ENCODE peak calls at places on chromosome 13, in ten cellular contexts. One of them, this sample, is unnamed.

GRCh38 chr13:98405107-98405571 is 171.8 kb downstream of the STK24 start:
- DNase-seq in AG10803: peak; percentile 52
- DNase-seq in breast epithelium: no peak
- DNase-seq in Peyer's patch: no peak
- DNase-seq in fibroblast of pulmonary artery: peak; percentile 53
- DNase-seq in HFF-Myc: no peak
- DNase-seq in brain microvascular endothelial cell: no peak
- DNase-seq in GM12878: no peak
- DNase-seq in fibroblast of lung: peak; percentile 29
- DNase-seq in PC-3: no peak
- DNase-seq in this sample: no peak

GRCh38 chr13:91572944-91573535 is 174.6 kb downstream of the GPC5 start:
- DNase-seq in AG10803: no peak
- DNase-seq in breast epithelium: no peak
- DNase-seq in Peyer's patch: no peak
- DNase-seq in fibroblast of pulmonary artery: no peak
- DNase-seq in HFF-Myc: no peak
- DNase-seq in brain microvascular endothelial cell: peak; percentile 41
- DNase-seq in GM12878: no peak
- DNase-seq in fibroblast of lung: peak; percentile 64
- DNase-seq in PC-3: peak; percentile 8
- DNase-seq in this sample: no peak

GRCh38 chr13:98892821-98893220 is 85.0 kb downstream of the DOCK9 start:
- DNase-seq in AG10803: no peak
- DNase-seq in breast epithelium: no peak
- DNase-seq in Peyer's patch: no peak
- DNase-seq in fibroblast of pulmonary artery: no peak
- DNase-seq in HFF-Myc: no peak
- DNase-seq in brain microvascular endothelial cell: no peak
- DNase-seq in GM12878: no peak
- DNase-seq in fibroblast of lung: peak; percentile 14
- DNase-seq in PC-3: no peak
- DNase-seq in this sample: no peak

GRCh38 chr13:44932850-44933251 is 56.4 kb downstream of the NUFIP1 start:
- DNase-seq in AG10803: peak; percentile 36
- DNase-seq in breast epithelium: no peak
- DNase-seq in Peyer's patch: no peak
- DNase-seq in fibroblast of pulmonary artery: peak; percentile 92
- DNase-seq in HFF-Myc: no peak
- DNase-seq in brain microvascular endothelial cell: peak; percentile 84
- DNase-seq in GM12878: no peak
- DNase-seq in fibroblast of lung: peak; percentile 56
- DNase-seq in PC-3: peak; percentile 76
- DNase-seq in this sample: no peak

GRCh38 chr13:112772539-112772909 is 82.7 kb downstream of the ATP11A start:
- DNase-seq in AG10803: no peak
- DNase-seq in breast epithelium: no peak
- DNase-seq in Peyer's patch: no peak
- DNase-seq in fibroblast of pulmonary artery: no peak
- DNase-seq in HFF-Myc: no peak
- DNase-seq in brain microvascular endothelial cell: no peak
- DNase-seq in GM12878: no peak
- DNase-seq in fibroblast of lung: no peak
- DNase-seq in PC-3: no peak
- DNase-seq in this sample: no peak

GRCh38 chr13:41315466-41316047 is 4.5 kb downstream of the NAA16 start:
- DNase-seq in AG10803: peak; percentile 92
- DNase-seq in breast epithelium: no peak
- DNase-seq in Peyer's patch: no peak
- DNase-seq in fibroblast of pulmonary artery: no peak
- DNase-seq in HFF-Myc: no peak
- DNase-seq in brain microvascular endothelial cell: no peak
- DNase-seq in GM12878: no peak
- DNase-seq in fibroblast of lung: peak; percentile 27
- DNase-seq in PC-3: no peak
- DNase-seq in this sample: no peak

GRCh38 chr13:36370108-36370429 is 23.9 kb upstream of the SPART start:
- DNase-seq in AG10803: no peak
- DNase-seq in breast epithelium: no peak
- DNase-seq in Peyer's patch: no peak
- DNase-seq in fibroblast of pulmonary artery: no peak
- DNase-seq in HFF-Myc: no peak
- DNase-seq in brain microvascular endothelial cell: no peak
- DNase-seq in GM12878: no peak
- DNase-seq in fibroblast of lung: no peak
- DNase-seq in PC-3: no peak
- DNase-seq in this sample: no peak

GRCh38 chr13:89029062-89029461 is 1357.9 kb downstream of the SLITRK5 start:
- DNase-seq in AG10803: no peak
- DNase-seq in breast epithelium: no peak
- DNase-seq in Peyer's patch: no peak
- DNase-seq in fibroblast of pulmonary artery: no peak
- DNase-seq in HFF-Myc: no peak
- DNase-seq in brain microvascular endothelial cell: no peak
- DNase-seq in GM12878: no peak
- DNase-seq in fibroblast of lung: no peak
- DNase-seq in PC-3: no peak
- DNase-seq in this sample: no peak

GRCh38 chr13:110345266-110345665 is 38.2 kb downstream of the COL4A2 start:
- DNase-seq in AG10803: no peak
- DNase-seq in breast epithelium: no peak
- DNase-seq in Peyer's patch: no peak
- DNase-seq in fibroblast of pulmonary artery: no peak
- DNase-seq in HFF-Myc: no peak
- DNase-seq in brain microvascular endothelial cell: no peak
- DNase-seq in GM12878: no peak
- DNase-seq in fibroblast of lung: no peak
- DNase-seq in PC-3: no peak
- DNase-seq in this sample: no peak

GRCh38 chr13:50713849-50714248 is 129.6 kb downstream of the DLEU7 start:
- DNase-seq in AG10803: peak; percentile 92
- DNase-seq in breast epithelium: no peak
- DNase-seq in Peyer's patch: no peak
- DNase-seq in fibroblast of pulmonary artery: peak; percentile 85
- DNase-seq in HFF-Myc: peak; percentile 37
- DNase-seq in brain microvascular endothelial cell: peak; percentile 82
- DNase-seq in GM12878: peak; percentile 16
- DNase-seq in fibroblast of lung: peak; percentile 73
- DNase-seq in PC-3: peak; percentile 31
- DNase-seq in this sample: no peak

GRCh38 chr13:97567510-97568243 is 133.7 kb downstream of the RAP2A start:
- DNase-seq in AG10803: peak; percentile 73
- DNase-seq in breast epithelium: peak; percentile 75
- DNase-seq in Peyer's patch: peak; percentile 73
- DNase-seq in fibroblast of pulmonary artery: peak; percentile 74
- DNase-seq in HFF-Myc: no peak
- DNase-seq in brain microvascular endothelial cell: no peak
- DNase-seq in GM12878: peak; percentile 37
- DNase-seq in fibroblast of lung: peak; percentile 26
- DNase-seq in PC-3: peak; percentile 72
- DNase-seq in this sample: peak; percentile 42

GRCh38 chr13:99614465-99614885 is 113.2 kb downstream of the TM9SF2 start:
- DNase-seq in AG10803: no peak
- DNase-seq in breast epithelium: peak; percentile 47
- DNase-seq in Peyer's patch: peak; percentile 64
- DNase-seq in fibroblast of pulmonary artery: peak; percentile 33
- DNase-seq in HFF-Myc: no peak
- DNase-seq in brain microvascular endothelial cell: no peak
- DNase-seq in GM12878: no peak
- DNase-seq in fibroblast of lung: no peak
- DNase-seq in PC-3: no peak
- DNase-seq in this sample: no peak

GRCh38 chr13:94641432-94641941 is 39.8 kb downstream of the GPR180 start:
- DNase-seq in AG10803: peak; percentile 85
- DNase-seq in breast epithelium: no peak
- DNase-seq in Peyer's patch: no peak
- DNase-seq in fibroblast of pulmonary artery: peak; percentile 95
- DNase-seq in HFF-Myc: peak; percentile 61
- DNase-seq in brain microvascular endothelial cell: peak; percentile 62
- DNase-seq in GM12878: no peak
- DNase-seq in fibroblast of lung: peak; percentile 89
- DNase-seq in PC-3: peak; percentile 62
- DNase-seq in this sample: no peak

GRCh38 chr13:22505489-22505888 is 675.3 kb upstream of the SGCG start:
- DNase-seq in AG10803: peak; percentile 3
- DNase-seq in breast epithelium: no peak
- DNase-seq in Peyer's patch: no peak
- DNase-seq in fibroblast of pulmonary artery: peak; percentile 11
- DNase-seq in HFF-Myc: no peak
- DNase-seq in brain microvascular endothelial cell: no peak
- DNase-seq in GM12878: no peak
- DNase-seq in fibroblast of lung: peak; percentile 87
- DNase-seq in PC-3: no peak
- DNase-seq in this sample: no peak

GRCh38 chr13:23608704-23609413 is 38.6 kb downstream of the TNFRSF19 start:
- DNase-seq in AG10803: peak; percentile 76
- DNase-seq in breast epithelium: no peak
- DNase-seq in Peyer's patch: peak; percentile 53
- DNase-seq in fibroblast of pulmonary artery: no peak
- DNase-seq in HFF-Myc: peak; percentile 75
- DNase-seq in brain microvascular endothelial cell: peak; percentile 29
- DNase-seq in GM12878: no peak
- DNase-seq in fibroblast of lung: peak; percentile 55
- DNase-seq in PC-3: no peak
- DNase-seq in this sample: no peak
- H3K4me3 ChIP-seq in AG10803: peak overlapping the region; percentile 41
- H3K4me3 ChIP-seq in breast epithelium: peak overlapping the region; percentile 44
- H3K4me3 ChIP-seq in Peyer's patch: no peak overlapping the region
- H3K4me3 ChIP-seq in fibroblast of pulmonary artery: no peak overlapping the region
- H3K4me3 ChIP-seq in HFF-Myc: peak overlapping the region; percentile 3
- H3K4me3 ChIP-seq in brain microvascular endothelial cell: no peak overlapping the region
- H3K4me3 ChIP-seq in GM12878: peak overlapping the region; percentile 45
- H3K4me3 ChIP-seq in fibroblast of lung: peak overlapping the region; percentile 11
- H3K4me3 ChIP-seq in PC-3: peak overlapping the region; percentile 33
- H3K4me3 ChIP-seq in this sample: peak overlapping the region; percentile 31

DNA sequence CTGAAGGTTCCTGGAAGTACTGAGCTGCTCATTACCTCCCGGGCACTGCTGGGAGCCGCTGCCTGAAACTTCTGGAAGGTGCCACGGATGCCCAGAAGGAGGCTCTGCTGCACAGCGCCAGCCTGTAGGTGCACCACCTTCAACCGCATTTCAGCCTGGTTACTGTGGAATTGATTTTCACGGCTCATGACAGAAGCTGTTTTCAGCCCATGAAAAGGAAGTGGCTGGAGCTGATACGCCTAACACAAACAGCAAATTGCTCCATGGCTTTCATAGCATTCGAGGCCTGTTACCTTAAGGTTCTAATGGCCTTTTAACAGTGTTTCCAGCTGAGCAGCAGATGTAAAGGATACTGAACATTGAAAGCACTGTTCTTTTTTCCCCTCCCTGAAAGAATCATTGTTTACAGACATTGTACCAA is 22.0 kb downstream of the GPC6 start:
- DNase-seq in AG10803: no peak
- DNase-seq in breast epithelium: no peak
- DNase-seq in Peyer's patch: no peak
- DNase-seq in fibroblast of pulmonary artery: peak; percentile 56
- DNase-seq in HFF-Myc: no peak
- DNase-seq in brain microvascular endothelial cell: peak; percentile 63
- DNase-seq in GM12878: no peak
- DNase-seq in fibroblast of lung: no peak
- DNase-seq in PC-3: peak; percentile 78
- DNase-seq in this sample: no peak
- TF ChIP-seq CTCF in AG10803: no peak
- TF ChIP-seq CTCF in breast epithelium: no peak
- TF ChIP-seq CTCF in Peyer's patch: no peak
- TF ChIP-seq CTCF in fibroblast of pulmonary artery: peak; percentile 24
- TF ChIP-seq CTCF in HFF-Myc: peak; percentile 52
- TF ChIP-seq CTCF in brain microvascular endothelial cell: peak; percentile 80
- TF ChIP-seq CTCF in GM12878: peak; percentile 19
- TF ChIP-seq CTCF in fibroblast of lung: peak; percentile 21
- TF ChIP-seq CTCF in PC-3: peak; percentile 81
- TF ChIP-seq CTCF in this sample: no peak

DNA sequence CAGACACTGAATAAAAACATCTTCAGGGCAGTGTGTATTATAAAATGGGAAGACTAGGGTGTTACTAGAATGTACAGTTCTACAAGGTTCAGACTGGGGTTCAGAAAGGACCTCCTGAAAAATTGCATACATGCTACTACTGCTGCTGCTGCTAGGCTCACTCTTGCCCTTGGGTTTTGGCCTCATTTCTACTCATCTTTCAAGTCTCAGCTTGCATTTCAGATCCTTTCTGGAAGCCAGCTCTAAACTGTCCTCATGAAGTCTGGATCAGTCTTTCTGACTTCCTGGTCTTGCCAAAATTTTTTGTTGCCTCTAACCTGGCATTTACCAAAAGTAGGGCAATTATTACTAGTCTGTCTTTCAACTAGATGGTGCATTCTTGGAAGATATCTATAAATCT is 393.3 kb downstream of the DIAPH3 start:
- DNase-seq in AG10803: no peak
- DNase-seq in breast epithelium: no peak
- DNase-seq in Peyer's patch: no peak
- DNase-seq in fibroblast of pulmonary artery: no peak
- DNase-seq in HFF-Myc: no peak
- DNase-seq in brain microvascular endothelial cell: no peak
- DNase-seq in GM12878: no peak
- DNase-seq in fibroblast of lung: no peak
- DNase-seq in PC-3: no peak
- DNase-seq in this sample: no peak
- H3K4me3 ChIP-seq in AG10803: no peak overlapping the region
- H3K4me3 ChIP-seq in breast epithelium: no peak overlapping the region
- H3K4me3 ChIP-seq in Peyer's patch: no peak overlapping the region
- H3K4me3 ChIP-seq in fibroblast of pulmonary artery: no peak overlapping the region
- H3K4me3 ChIP-seq in HFF-Myc: no peak overlapping the region
- H3K4me3 ChIP-seq in brain microvascular endothelial cell: no peak overlapping the region
- H3K4me3 ChIP-seq in GM12878: no peak overlapping the region
- H3K4me3 ChIP-seq in fibroblast of lung: no peak overlapping the region
- H3K4me3 ChIP-seq in PC-3: no peak overlapping the region
- H3K4me3 ChIP-seq in this sample: no peak overlapping the region

GRCh38 chr13:32029684-32030083 is 1.9 kb upstream of the FRY start:
- DNase-seq in AG10803: no peak
- DNase-seq in breast epithelium: no peak
- DNase-seq in Peyer's patch: no peak
- DNase-seq in fibroblast of pulmonary artery: no peak
- DNase-seq in HFF-Myc: no peak
- DNase-seq in brain microvascular endothelial cell: no peak
- DNase-seq in GM12878: no peak
- DNase-seq in fibroblast of lung: no peak
- DNase-seq in PC-3: no peak
- DNase-seq in this sample: no peak

GRCh38 chr13:32033744-32034143 is 2.2 kb downstream of the FRY start:
- DNase-seq in AG10803: peak; percentile 13
- DNase-seq in breast epithelium: no peak
- DNase-seq in Peyer's patch: no peak
- DNase-seq in fibroblast of pulmonary artery: no peak
- DNase-seq in HFF-Myc: no peak
- DNase-seq in brain microvascular endothelial cell: no peak
- DNase-seq in GM12878: no peak
- DNase-seq in fibroblast of lung: no peak
- DNase-seq in PC-3: no peak
- DNase-seq in this sample: no peak

GRCh38 chr13:32032780-32033179 is 1.2 kb downstream of the FRY start:
- DNase-seq in AG10803: no peak
- DNase-seq in breast epithelium: no peak
- DNase-seq in Peyer's patch: no peak
- DNase-seq in fibroblast of pulmonary artery: no peak
- DNase-seq in HFF-Myc: no peak
- DNase-seq in brain microvascular endothelial cell: no peak
- DNase-seq in GM12878: no peak
- DNase-seq in fibroblast of lung: no peak
- DNase-seq in PC-3: no peak
- DNase-seq in this sample: no peak

GRCh38 chr13:32031815-32032345 is 306 bp downstream of the FRY start:
- DNase-seq in AG10803: no peak
- DNase-seq in breast epithelium: no peak
- DNase-seq in Peyer's patch: no peak
- DNase-seq in fibroblast of pulmonary artery: no peak
- DNase-seq in HFF-Myc: no peak
- DNase-seq in brain microvascular endothelial cell: no peak
- DNase-seq in GM12878: no peak
- DNase-seq in fibroblast of lung: peak; percentile 17
- DNase-seq in PC-3: no peak
- DNase-seq in this sample: no peak

GRCh38 chr13:32031025-32031814 is at the start of gene FRY:
- DNase-seq in AG10803: peak; percentile 46
- DNase-seq in breast epithelium: peak; percentile 63
- DNase-seq in Peyer's patch: peak; percentile 86
- DNase-seq in fibroblast of pulmonary artery: peak; percentile 47
- DNase-seq in HFF-Myc: peak; percentile 26
- DNase-seq in brain microvascular endothelial cell: peak; percentile 58
- DNase-seq in GM12878: no peak
- DNase-seq in fibroblast of lung: peak; percentile 56
- DNase-seq in PC-3: peak; percentile 62
- DNase-seq in this sample: no peak
- TF ChIP-seq CTCF in AG10803: peak; percentile 32
- TF ChIP-seq CTCF in breast epithelium: no peak
- TF ChIP-seq CTCF in Peyer's patch: no peak
- TF ChIP-seq CTCF in fibroblast of pulmonary artery: peak; percentile 22
- TF ChIP-seq CTCF in HFF-Myc: no peak
- TF ChIP-seq CTCF in brain microvascular endothelial cell: peak; percentile 27
- TF ChIP-seq CTCF in GM12878: peak; percentile 14
- TF ChIP-seq CTCF in fibroblast of lung: no peak
- TF ChIP-seq CTCF in PC-3: no peak
- TF ChIP-seq CTCF in this sample: peak; percentile 14

This sample was measured in GM12864.